ENCODE peak calls at places on chromosomes 16 and 17, in seven cellular contexts. X, S, N, W, Q, G and V are unnamed samples. For H3K9me3, the result is how much of the 10 kb centered on the place peaks cover.

GRCh38 chr17:67528751-67529436 is 151.8 kb downstream of the PITPNC1 start:
- DNase-seq in N (no peak), X (peak), Q (peak), W (peak), G (peak), S (peak), V (peak)

GRCh38 chr17:38619937-38620550 is 14.3 kb upstream of the SRCIN1 start:
- DNase-seq in N (no peak), S (no peak), X (peak), Q (no peak), G (no peak), W (no peak), V (no peak)

GRCh38 chr17:34259151-34259550 is 4.1 kb downstream of the CCL2 start:
- DNase-seq in S (no peak), W (peak), Q (no peak), N (no peak), X (no peak), G (no peak), V (no peak)

GRCh38 chr17:81543339-81543675 is 8.8 kb downstream of the FAAP100 start:
- DNase-seq in Q (no peak), N (no peak), X (no peak), W (no peak), S (no peak), G (no peak), V (no peak)

GRCh38 chr16:48276102-48276501 is 28.8 kb upstream of the ABCC11 start:
- DNase-seq in G (no peak), Q (no peak), W (peak), N (no peak), X (no peak), S (no peak), V (no peak)

GRCh38 chr16:48901712-48902374 is 291.9 kb upstream of the N4BP1 start:
- DNase-seq in X (no peak), G (peak), S (no peak), Q (no peak), W (no peak), N (no peak), V (no peak)

GRCh38 chr16:64092284-64092683 is 1029.6 kb downstream of the CDH11 start:
- DNase-seq in N (no peak), G (no peak), S (no peak), Q (no peak), X (no peak), W (peak), V (no peak)

GRCh38 chr17:12959441-12959840 is 58.4 kb downstream of the ELAC2 start:
- DNase-seq in W (peak), N (no peak), Q (no peak), G (no peak), S (no peak), X (no peak), V (no peak)

GRCh38 chr17:8039611-8040168 is 831 bp downstream of the ALOX15B start:
- DNase-seq in G (no peak), W (no peak), N (no peak), Q (no peak), S (no peak), X (no peak), V (no peak)

GRCh38 chr16:64478258-64478906 is 643.5 kb downstream of the CDH11 start:
- DNase-seq in S (no peak), X (no peak), Q (no peak), W (peak), G (no peak), N (no peak), V (no peak)

GRCh38 chr17:42760652-42761581 is at the start of gene RAMP2:
- DNase-seq in Q (no peak), S (no peak), X (peak), W (peak), G (no peak), N (no peak), V (peak)

GRCh38 chr17:67322039-67322787 is 44.2 kb downstream of the PSMD12 start:
- DNase-seq in X (peak), N (no peak), W (no peak), Q (no peak), G (no peak), S (no peak), V (peak)

GRCh38 chr17:66730497-66730923 is 104.4 kb upstream of the CACNG5 start:
- DNase-seq in S (no peak), G (no peak), Q (no peak), N (no peak), W (peak), X (peak), V (no peak)

GRCh38 chr16:17555176-17555575 is 84.4 kb upstream of the XYLT1 start:
- DNase-seq in N (no peak), Q (no peak), G (no peak), S (no peak), W (peak), X (no peak), V (no peak)

GRCh38 chr16:14187517-14188338 is 116.6 kb downstream of the MRTFB start:
- DNase-seq in W (no peak), N (no peak), G (no peak), Q (no peak), S (no peak), X (no peak), V (no peak)

GRCh38 chr17:66406701-66407644 is 104.6 kb downstream of the PRKCA start:
- DNase-seq in N (no peak), Q (no peak), W (no peak), X (no peak), S (no peak), G (no peak), V (no peak)

GRCh38 chr16:89924298-89924924 is 1.3 kb downstream of the TUBB3 start:
- DNase-seq in X (peak), G (no peak), N (no peak), Q (no peak), W (peak), S (no peak), V (peak)

GRCh38 chr17:29663155-29663554 is 40.4 kb upstream of the CORO6 start:
- DNase-seq in N (no peak), X (no peak), S (no peak), G (no peak), W (peak), Q (no peak), V (no peak)

GRCh38 chr16:63904182-63904581 is 1217.7 kb downstream of the CDH11 start:
- DNase-seq in S (no peak), W (no peak), Q (no peak), N (no peak), G (no peak), X (no peak), V (no peak)

GRCh38 chr17:27066315-27066714 is 227.6 kb upstream of the WSB1 start:
- DNase-seq in S (no peak), Q (no peak), X (no peak), G (no peak), W (no peak), N (no peak), V (no peak)
- H3K9me3 ChIP-seq in S (under half), Q (under half), X (half or more), G (under half), W (under half), N (under half), V (under half)

DNA sequence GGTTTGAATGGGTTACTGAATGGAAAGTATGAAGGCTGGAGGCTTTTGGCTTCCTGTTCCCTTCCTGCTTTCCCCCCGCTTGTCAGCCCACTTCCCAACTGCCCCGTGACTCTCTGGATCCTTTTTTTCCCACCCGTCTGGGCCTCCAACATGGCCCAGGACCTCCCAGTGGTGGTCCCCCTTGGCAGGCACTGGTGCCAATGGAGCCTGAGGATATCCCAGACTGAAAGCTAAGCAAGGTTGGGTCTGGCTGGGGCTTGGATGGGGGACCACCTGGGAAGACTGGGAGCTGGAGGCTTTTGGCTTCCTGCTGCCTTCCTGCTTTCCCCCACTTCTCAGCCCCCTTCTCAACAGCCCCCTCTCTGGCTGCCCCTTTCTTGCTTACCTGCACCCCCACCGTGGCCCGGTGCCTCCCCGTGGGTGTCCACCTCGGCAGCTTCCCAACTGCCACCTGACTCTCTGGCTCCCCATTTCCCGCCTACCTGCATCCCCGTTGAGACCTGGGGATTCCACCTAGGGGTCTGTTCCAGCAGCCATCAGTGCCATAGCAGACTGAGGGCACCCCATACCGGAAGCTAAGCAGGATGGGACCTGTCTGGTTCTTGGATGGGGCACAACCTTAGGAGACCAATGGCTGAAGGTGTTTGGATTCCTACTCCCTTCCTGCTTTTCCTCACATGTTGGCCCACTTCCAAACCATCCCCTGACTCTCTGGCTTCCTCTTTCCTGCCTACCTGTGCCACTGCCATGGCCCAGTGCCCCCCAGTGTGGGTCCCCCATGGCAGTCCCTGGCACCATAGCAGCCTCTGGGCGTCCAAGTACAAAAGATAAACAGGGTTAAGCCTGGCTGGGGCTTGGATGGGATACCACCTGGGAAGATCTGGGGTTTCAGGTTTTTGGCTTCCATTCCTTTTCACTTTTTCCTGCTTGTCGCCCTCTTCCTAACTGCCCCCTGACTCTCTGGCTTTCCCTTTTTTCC is 2295.3 kb downstream of the TP53TG3F start:
- DNase-seq in G (no peak), S (no peak), X (no peak), W (no peak), Q (no peak), N (no peak), V (no peak)
- H3K9me3 ChIP-seq in G (under half), S (under half), X (half or more), W (under half), Q (under half), N (under half), V (under half)

DNA sequence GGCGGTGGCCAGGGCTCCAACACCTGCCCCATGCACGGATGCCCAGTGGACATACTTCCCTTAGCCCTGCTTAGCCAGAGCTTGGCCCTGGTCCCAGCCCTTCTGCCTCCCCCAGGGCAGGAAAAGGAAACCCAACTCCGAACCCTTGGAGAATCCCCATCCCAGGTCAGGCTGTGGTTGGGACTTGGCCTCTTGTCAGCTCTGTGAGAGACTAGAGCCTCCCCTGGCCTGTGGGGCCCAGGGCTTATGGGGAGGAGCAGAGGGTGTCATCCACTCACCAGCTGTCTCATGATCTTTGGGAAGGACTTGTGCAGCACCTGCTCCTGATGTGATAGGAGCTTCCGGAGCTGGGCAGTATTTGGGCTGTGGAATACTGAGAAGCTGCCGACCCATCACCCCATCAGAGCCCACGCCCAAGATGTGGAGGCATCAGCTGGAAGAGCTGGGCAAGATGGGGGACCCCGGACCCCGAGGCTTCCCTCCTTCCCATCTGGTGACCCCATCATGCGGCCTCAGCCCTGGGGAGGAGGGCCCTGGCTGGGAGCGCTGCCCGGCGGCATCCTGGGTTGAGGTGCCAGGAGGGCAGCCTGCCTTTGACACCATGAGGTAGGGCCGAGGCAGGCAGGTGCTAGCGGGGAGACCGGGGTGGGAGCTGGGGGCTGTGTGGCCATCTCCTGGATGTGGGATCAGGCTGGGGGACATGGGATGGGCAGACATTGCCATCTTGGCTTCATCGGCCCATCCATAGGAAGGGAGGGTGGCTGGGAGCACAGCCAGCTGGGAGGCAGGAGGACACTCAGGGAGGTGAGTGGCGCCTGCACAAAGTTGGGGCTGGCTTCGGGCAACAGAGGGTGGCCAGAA is 45.1 kb downstream of the TNFRSF13B start:
- DNase-seq in G (no peak), W (no peak), N (no peak), S (no peak), X (peak), Q (no peak), V (no peak)
- H3K9me3 ChIP-seq in G (under half), W (under half), N (under half), S (under half), X (under half), Q (under half), V (under half)

DNA sequence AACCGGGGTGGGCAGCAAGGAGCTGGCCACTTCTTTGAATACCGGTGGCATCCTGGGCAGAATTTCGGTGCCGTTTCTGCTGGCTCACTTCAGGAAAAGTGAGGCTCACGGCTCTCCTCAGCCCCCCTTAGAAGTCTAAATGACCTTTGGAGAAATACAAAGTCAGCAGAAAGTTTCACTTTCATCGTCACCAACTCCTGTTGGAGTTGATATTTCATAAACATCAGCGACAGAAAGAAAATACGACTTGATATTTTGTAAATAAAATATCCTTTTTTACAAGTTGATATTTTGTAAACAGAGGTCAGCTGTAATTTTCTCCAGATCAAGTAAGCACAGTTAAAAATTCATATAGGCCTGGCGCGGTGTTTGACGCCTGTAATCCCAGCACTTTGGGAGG is 781 bp downstream of the ZNF75A start:
- DNase-seq in G (no peak), W (no peak), N (no peak), X (no peak), Q (no peak), S (no peak), V (no peak)
- H3K9me3 ChIP-seq in G (under half), W (under half), N (under half), X (half or more), Q (under half), S (under half), V (under half)

GRCh38 chr16:75063549-75064082 is 53.0 kb downstream of the LDHD start:
- DNase-seq in G (no peak), X (no peak), Q (no peak), W (no peak), N (no peak), S (no peak), V (no peak)

GRCh38 chr16:75065808-75066149 is 50.8 kb downstream of the LDHD start:
- DNase-seq in N (no peak), X (no peak), G (no peak), W (no peak), S (no peak), Q (no peak), V (no peak)

GRCh38 chr16:75065149-75065807 is 51.3 kb downstream of the LDHD start:
- DNase-seq in W (no peak), G (no peak), Q (no peak), S (no peak), X (no peak), N (no peak), V (no peak)

GRCh38 chr16:75062944-75063444 is 53.6 kb downstream of the LDHD start:
- DNase-seq in S (no peak), Q (no peak), G (no peak), X (no peak), W (no peak), N (no peak), V (no peak)

GRCh38 chr16:75064403-75065148 is 52.0 kb downstream of the LDHD start:
- DNase-seq in G (no peak), X (no peak), N (no peak), Q (no peak), S (no peak), W (peak), V (no peak)
- H3K9me3 ChIP-seq in G (under half), X (under half), N (under half), Q (under half), S (under half), W (under half), V (under half)

GRCh38 chr17:35871415-35871814 is 2.7 kb upstream of the HEATR9 start:
- DNase-seq in W (no peak), S (no peak), X (peak), Q (no peak), G (no peak), N (no peak), V (no peak)
- H3K9me3 ChIP-seq in W (under half), S (under half), X (under half), Q (under half), G (under half), N (under half), V (under half)

GRCh38 chr17:26809033-26809432 is 484.9 kb upstream of the WSB1 start:
- DNase-seq in X (no peak), W (peak), Q (no peak), G (peak), S (no peak), N (no peak), V (no peak)
- H3K9me3 ChIP-seq in X (half or more), W (under half), Q (under half), G (half or more), S (under half), N (under half), V (under half)

GRCh38 chr17:55601874-55602364 is 90.7 kb upstream of the SMIM36 start:
- DNase-seq in G (peak), Q (no peak), X (peak), S (no peak), W (no peak), N (peak), V (peak)

GRCh38 chr17:55598495-55598894 is 87.2 kb upstream of the SMIM36 start:
- DNase-seq in X (no peak), S (no peak), W (no peak), N (no peak), G (no peak), Q (no peak), V (no peak)
- H3K9me3 ChIP-seq in X (under half), S (under half), W (under half), N (under half), G (under half), Q (under half), V (under half)

GRCh38 chr17:57294075-57294474 is 37.8 kb downstream of the MSI2 start:
- DNase-seq in W (no peak), N (no peak), S (no peak), X (peak), G (no peak), Q (no peak), V (peak)

GRCh38 chr17:57293077-57293476 is 36.8 kb downstream of the MSI2 start:
- DNase-seq in G (peak), N (no peak), S (no peak), X (no peak), W (peak), Q (no peak), V (no peak)

GRCh38 chr17:57296231-57296630 is 39.9 kb downstream of the MSI2 start:
- DNase-seq in Q (no peak), G (no peak), N (no peak), S (no peak), W (peak), X (no peak), V (no peak)

GRCh38 chr17:57295526-57296023 is 39.3 kb downstream of the MSI2 start:
- DNase-seq in N (no peak), S (no peak), X (no peak), W (peak), Q (no peak), G (peak), V (no peak)

DNA sequence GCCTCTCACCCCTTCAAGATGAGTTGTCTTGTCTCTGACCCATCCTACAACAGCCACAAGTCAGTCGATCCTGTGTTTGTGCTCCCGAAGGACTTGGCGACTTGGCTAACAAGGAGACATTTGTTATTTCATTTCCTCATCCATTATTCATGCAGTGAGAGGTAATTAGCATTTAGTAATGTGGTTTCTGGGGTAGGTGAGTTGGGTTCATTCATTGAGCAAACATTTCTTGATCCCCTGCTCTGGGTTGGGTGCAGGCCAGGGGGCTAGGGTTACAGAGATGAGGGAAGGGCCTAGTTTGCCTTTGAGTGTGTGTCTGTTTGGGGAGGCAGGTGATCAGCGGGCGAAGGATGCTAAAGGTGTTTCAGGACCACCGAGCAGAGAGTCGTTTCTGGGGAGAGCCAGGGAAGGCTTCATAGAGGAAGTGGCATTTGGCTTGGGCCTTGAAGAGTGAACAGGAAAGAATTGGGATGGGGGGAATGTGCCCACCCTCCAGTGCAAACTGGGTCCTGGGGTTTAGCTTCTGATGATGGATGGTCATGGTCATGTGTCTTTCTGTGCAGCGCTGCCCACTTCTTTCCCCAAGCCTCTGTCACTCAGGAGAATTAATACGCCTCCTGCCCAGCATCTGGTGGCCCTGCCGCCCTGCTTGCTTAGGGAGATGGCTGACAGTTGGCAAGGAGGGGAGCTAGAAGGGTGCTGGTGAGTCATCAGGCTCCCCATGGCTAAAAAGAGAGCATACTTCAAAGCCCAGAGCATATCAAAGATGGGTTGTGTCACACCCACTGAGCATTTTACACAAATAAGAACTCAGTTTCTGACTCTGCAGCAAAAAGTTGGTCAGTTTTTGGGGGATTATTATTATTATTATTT is 38.5 kb downstream of the MSI2 start:
- DNase-seq in G (peak), S (no peak), N (no peak), W (peak), X (peak), Q (no peak), V (peak)
- H3K9me3 ChIP-seq in G (under half), S (under half), N (under half), W (under half), X (under half), Q (under half), V (under half)